ENCODE peak calls at places on chromosomes 7 and 10, in four cellular contexts. L, P, J and X are unnamed samples. For H3K9me3, the result is how much of the 10 kb centered on the place peaks cover.

GRCh38 chr7:112898432-112899290 is 108.5 kb upstream of the TMEM168 start:
- DNase-seq in J (no peak), P (no peak), L (no peak), X (no peak)

GRCh38 chr7:26083113-26083512 is 68.9 kb upstream of the NFE2L3 start:
- DNase-seq in L (no peak), J (no peak), P (no peak), X (no peak)

GRCh38 chr10:22897371-22897770 is 30.5 kb upstream of the ARMC3 start:
- DNase-seq in L (no peak), P (no peak), J (no peak), X (no peak)

GRCh38 chr7:30815016-30815854 is 44.0 kb downstream of the MINDY4 start:
- DNase-seq in J (no peak), L (no peak), P (no peak), X (no peak)

GRCh38 chr7:78213402-78213801 is 414.8 kb downstream of the PHTF2 start:
- DNase-seq in J (no peak), L (no peak), P (no peak), X (no peak)

GRCh38 chr10:23742807-23743206 is 303.9 kb downstream of the OTUD1 start:
- DNase-seq in J (no peak), P (no peak), L (no peak), X (no peak)

GRCh38 chr7:12571691-12572090 is 1.2 kb downstream of the SCIN start:
- DNase-seq in L (no peak), P (no peak), J (no peak), X (no peak)

GRCh38 chr7:65938336-65938895 is 43.6 kb downstream of the GUSB start:
- DNase-seq in P (no peak), L (no peak), J (no peak), X (no peak)

GRCh38 chr10:24912214-24912613 is 40.2 kb downstream of the PRTFDC1 start:
- DNase-seq in P (no peak), L (no peak), J (no peak), X (no peak)

GRCh38 chr10:78301891-78302738 is 268.5 kb downstream of the RPS24 start:
- DNase-seq in P (no peak), J (no peak), L (no peak), X (peak)

GRCh38 chr7:26340476-26341018 is 48.9 kb downstream of the SNX10 start:
- DNase-seq in P (no peak), J (no peak), L (no peak), X (no peak)

GRCh38 chr10:69734797-69735468 is 66.8 kb upstream of the COL13A1 start:
- DNase-seq in P (no peak), J (no peak), L (no peak), X (no peak)

GRCh38 chr7:139893999-139894398 is 64.9 kb downstream of the TBXAS1 start:
- DNase-seq in P (no peak), J (no peak), L (no peak), X (no peak)

GRCh38 chr7:99504281-99504602 is 220 bp upstream of the ZKSCAN5 start:
- DNase-seq in L (no peak), J (no peak), P (no peak), X (peak)

GRCh38 chr10:13414855-13415254 is 66.8 kb upstream of the SEPHS1 start:
- DNase-seq in P (peak), L (peak), J (no peak), X (no peak)

GRCh38 chr7:64888561-64888900 is 14.5 kb upstream of the ZNF273 start:
- DNase-seq in P (no peak), J (no peak), L (peak), X (no peak)

DNA sequence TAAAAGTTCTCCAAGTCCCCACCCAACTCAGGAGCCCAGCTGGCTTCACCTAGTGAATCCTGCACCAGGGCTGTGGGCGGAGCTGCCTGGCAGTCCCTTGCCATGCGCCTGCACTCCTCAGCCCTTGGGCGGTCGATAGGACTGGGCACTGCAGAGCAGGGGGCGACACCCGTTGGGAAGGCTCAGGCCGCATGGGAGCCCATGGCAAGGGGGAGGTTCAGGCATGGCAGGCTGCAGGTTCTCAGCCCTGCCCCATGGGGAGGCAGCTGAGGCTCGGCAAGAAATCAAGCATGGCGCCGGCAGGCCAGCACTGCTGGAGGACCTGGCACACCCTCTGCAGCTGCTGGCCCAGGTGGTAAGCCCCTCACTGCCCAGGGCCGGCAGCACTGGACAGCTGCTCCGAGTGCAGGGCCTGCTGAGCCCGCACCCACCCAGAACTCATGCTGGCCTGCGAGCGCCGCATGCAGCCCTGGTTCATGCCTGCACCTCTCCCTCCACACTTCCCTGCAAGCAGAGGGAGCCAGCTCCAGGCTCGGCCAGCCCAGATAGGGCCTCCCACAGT is 149.9 kb downstream of the ANKRD30A start:
- DNase-seq in P (no peak), J (no peak), L (no peak), X (no peak)
- H3K9me3 ChIP-seq in P (under half), J (under half), L (half or more), X (under half)

GRCh38 chr10:37057280-37057679 is 68.1 kb upstream of the ANKRD30A start:
- DNase-seq in P (no peak), J (no peak), L (no peak), X (no peak)
- H3K9me3 ChIP-seq in P (under half), J (under half), L (under half), X (under half)

GRCh38 chr7:46459942-46460341 is 538.9 kb upstream of the IGFBP3 start:
- DNase-seq in J (no peak), L (no peak), P (no peak), X (no peak)

GRCh38 chr7:46463170-46463569 is 542.1 kb upstream of the IGFBP3 start:
- DNase-seq in J (no peak), L (no peak), P (no peak), X (no peak)

DNA sequence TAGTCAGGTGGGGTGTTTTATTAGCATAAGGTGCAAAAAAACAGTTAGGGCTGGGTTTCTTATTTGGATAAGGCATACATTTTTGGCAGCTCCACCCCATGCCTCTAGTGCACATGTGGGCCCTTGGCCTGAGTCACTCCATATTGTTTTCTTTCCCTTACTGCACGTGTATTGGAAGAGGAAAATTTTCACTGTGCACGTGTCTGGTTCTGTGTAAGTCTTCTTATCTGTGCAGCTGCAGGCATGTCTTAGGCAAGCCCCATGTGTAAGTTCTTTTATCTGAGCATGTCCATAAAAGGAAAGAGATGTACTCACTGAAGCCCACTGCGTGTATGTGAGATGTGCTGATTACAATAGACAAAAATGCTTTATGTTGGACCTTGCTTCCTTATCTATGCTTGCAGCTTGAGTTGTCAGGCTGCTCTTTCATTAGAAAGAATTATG is 540.3 kb upstream of the IGFBP3 start:
- DNase-seq in L (no peak), P (no peak), J (no peak), X (no peak)
- H3K9me3 ChIP-seq in L (under half), P (under half), J (under half), X (under half)

GRCh38 chr7:96415293-96415940 is 93.5 kb upstream of the SLC25A13 start:
- DNase-seq in J (no peak), P (no peak), L (no peak), X (no peak)

GRCh38 chr7:96414931-96415292 is 93.0 kb upstream of the SLC25A13 start:
- DNase-seq in L (no peak), P (no peak), J (no peak), X (no peak)

GRCh38 chr7:96418600-96418999 is 96.7 kb upstream of the SLC25A13 start:
- DNase-seq in L (no peak), P (no peak), J (no peak), X (no peak)

GRCh38 chr7:96417784-96418183 is 95.9 kb upstream of the SLC25A13 start:
- DNase-seq in P (no peak), L (no peak), J (no peak), X (no peak)

DNA sequence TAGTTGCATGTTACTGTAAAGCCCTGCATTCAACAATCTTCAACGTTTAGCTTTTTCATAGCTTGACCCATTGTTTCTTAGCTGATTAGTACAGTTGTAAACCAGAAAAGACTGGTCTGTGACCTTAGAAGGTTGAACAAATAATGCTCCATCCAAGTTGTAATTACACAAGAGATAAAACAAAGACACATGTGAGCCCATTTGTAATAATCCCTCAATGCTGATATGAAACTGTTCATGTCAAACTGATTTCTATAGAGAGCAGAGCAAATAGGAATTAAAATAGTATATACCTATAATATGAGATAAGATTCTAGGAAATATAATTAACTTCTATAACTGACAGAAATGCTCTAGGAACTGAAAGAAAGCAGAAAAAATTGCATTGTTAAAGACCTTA is 94.7 kb upstream of the SLC25A13 start:
- DNase-seq in P (no peak), L (no peak), J (no peak), X (no peak)
- H3K9me3 ChIP-seq in P (under half), L (under half), J (under half), X (under half)

DNA sequence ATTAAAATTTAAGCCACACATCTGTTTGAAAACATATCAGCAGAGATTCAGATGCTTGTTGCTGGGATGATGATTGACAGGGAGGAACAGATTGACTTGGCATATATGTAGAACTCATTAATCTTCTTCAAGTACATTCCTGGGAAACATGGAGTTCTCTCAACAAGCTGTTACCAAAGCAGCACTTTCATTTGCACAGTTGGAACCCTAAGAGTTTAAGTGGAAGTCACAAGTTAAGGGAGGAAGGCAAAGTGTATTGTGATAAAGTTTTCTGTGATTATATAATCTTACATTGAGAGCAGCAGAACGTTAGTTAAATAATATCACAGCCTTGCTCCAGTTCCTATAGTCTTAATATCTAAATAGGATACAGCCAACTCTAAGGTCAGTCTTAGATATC is 485.4 kb upstream of the CELF2 start:
- DNase-seq in L (no peak), J (no peak), P (no peak), X (no peak)
- H3K9me3 ChIP-seq in L (under half), J (under half), P (under half), X (under half)

GRCh38 chr10:109203616-109204375 is 719.5 kb downstream of the XPNPEP1 start:
- DNase-seq in P (no peak), J (no peak), L (no peak), X (no peak)
- H3K9me3 ChIP-seq in P (under half), J (under half), L (under half), X (under half)

DNA sequence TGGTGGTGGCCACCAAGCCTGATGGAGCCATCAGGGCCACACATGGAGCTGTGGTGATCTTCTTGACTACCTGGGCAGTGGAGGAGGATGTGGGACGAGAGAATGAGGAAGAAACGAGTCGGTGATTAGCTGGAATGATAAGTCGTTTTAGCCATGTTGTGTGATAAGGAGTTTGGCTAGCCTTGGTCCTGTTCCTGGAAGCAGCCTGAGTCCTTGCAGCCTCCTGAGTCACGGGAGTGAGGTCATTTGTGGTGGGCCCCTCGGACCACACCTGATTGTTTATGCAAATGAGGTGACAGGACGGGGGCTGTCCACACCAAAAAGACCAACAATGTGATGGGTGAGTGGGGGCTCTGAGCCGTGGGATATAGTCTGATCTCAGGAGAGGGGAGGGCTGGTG is 554.4 kb downstream of the PTPRN2 start:
- DNase-seq in P (peak), J (no peak), L (no peak), X (peak)
- H3K9me3 ChIP-seq in P (under half), J (under half), L (under half), X (under half)

GRCh38 chr7:157825325-157825724 is 488.5 kb downstream of the DNAJB6 start:
- DNase-seq in P (no peak), L (no peak), J (no peak), X (peak)

GRCh38 chr7:157827045-157827862 is 490.4 kb downstream of the DNAJB6 start:
- DNase-seq in J (no peak), L (no peak), P (peak), X (peak)

GRCh38 chr7:157828190-157828589 is 491.4 kb downstream of the DNAJB6 start:
- DNase-seq in J (no peak), L (no peak), P (peak), X (peak)

GRCh38 chr7:157827863-157828160 is 491.0 kb downstream of the DNAJB6 start:
- DNase-seq in P (no peak), L (no peak), J (no peak), X (no peak)

GRCh38 chr7:157826566-157826965 is 489.8 kb downstream of the DNAJB6 start:
- DNase-seq in P (no peak), L (no peak), J (no peak), X (peak)
- H3K9me3 ChIP-seq in P (under half), L (under half), J (under half), X (under half)